ENCODE peak calls at places on chromosomes 4 and X, in nine cellular contexts. C is small intestine, V is aorta, J is endodermal cell, L is right cardiac atrium, P is right lobe of liver, U is DND-41, X is SJCRH30, N is tibial nerve. K is an unnamed sample.

GRCh38 chr4:44738615-44739014 is 12.3 kb upstream of the GNPDA2 start:
- DNase-seq in C (no peak), V (no peak), J (no peak), L (no peak), P (no peak), U (no peak), X (no peak), N (no peak), K (no peak)

GRCh38 chr4:81314897-81315470 is 100.0 kb upstream of the PRKG2 start:
- DNase-seq in C (peak; percentile 36), V (no peak), J (no peak), L (no peak), P (no peak), U (no peak), X (no peak), N (no peak), K (no peak)

GRCh38 chr4:108168672-108169562 is at the start of gene LEF1:
- DNase-seq in C (peak; percentile 54), V (peak; percentile 75), J (peak; percentile 89), L (peak; percentile 32), P (no peak), U (peak; percentile 92), X (peak; percentile 78), N (no peak), K (peak; percentile 45)

GRCh38 chrX:21934414-21934813 is 6.1 kb upstream of the SMS start:
- DNase-seq in C (no peak), V (no peak), J (peak; percentile 17), L (no peak), P (no peak), U (no peak), X (no peak), N (no peak), K (no peak)

GRCh38 chr4:48461000-48461399 is 22.1 kb upstream of the SLC10A4 start:
- DNase-seq in C (no peak), V (no peak), J (peak; percentile 70), L (no peak), P (no peak), U (no peak), X (no peak), N (no peak), K (no peak)

GRCh38 chr4:8696369-8697127 is 104.0 kb downstream of the CPZ start:
- DNase-seq in C (no peak), V (no peak), J (no peak), L (no peak), P (peak; percentile 34), U (no peak), X (no peak), N (no peak), K (no peak)

GRCh38 chr4:86472377-86473019 is 112.6 kb upstream of the MAPK10 start:
- DNase-seq in C (no peak), V (no peak), J (no peak), L (no peak), P (no peak), U (peak; percentile 18), X (no peak), N (no peak), K (no peak)

GRCh38 chr4:183256756-183257385 is 63.2 kb downstream of the CLDN22 start:
- DNase-seq in C (peak; percentile 32), V (peak; percentile 85), J (peak; percentile 86), L (peak; percentile 62), P (peak; percentile 53), U (peak; percentile 48), X (peak; percentile 37), N (no peak), K (peak; percentile 74)

GRCh38 chr4:125481334-125481733 is 166.6 kb downstream of the FAT4 start:
- DNase-seq in C (peak; percentile 0), V (no peak), J (no peak), L (no peak), P (no peak), U (no peak), X (no peak), N (no peak), K (no peak)

GRCh38 chr4:79576480-79576803 is 168.4 kb upstream of the GK2 start:
- DNase-seq in C (peak; percentile 2), V (no peak), J (no peak), L (no peak), P (no peak), U (peak; percentile 30), X (peak; percentile 50), N (no peak), K (peak; percentile 56)

GRCh38 chrX:33726281-33727160 is 405.6 kb downstream of the FAM47A start:
- DNase-seq in C (no peak), V (peak; percentile 77), J (peak; percentile 59), L (peak; percentile 11), P (no peak), U (no peak), X (no peak), N (no peak), K (no peak)

DNA sequence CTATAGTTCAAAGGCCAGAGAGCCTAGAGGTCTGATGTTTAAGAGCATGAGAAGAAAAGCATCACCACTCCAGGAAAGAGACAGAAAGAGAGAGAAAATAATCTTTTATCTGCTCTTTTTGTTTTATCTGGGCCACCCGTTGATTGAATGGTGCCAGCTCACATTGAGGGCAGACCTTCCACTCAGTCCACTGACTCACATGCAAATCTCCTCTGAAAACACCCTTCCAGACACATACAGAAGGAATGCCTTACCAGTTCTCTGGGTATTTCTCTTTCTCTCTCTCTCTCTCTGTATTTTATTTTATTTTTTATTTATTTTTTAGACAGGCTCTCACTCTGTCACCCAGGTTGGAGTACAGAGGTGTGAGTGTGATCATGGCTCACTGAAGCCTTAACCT is 252.5 kb downstream of the DTHD1 start:
- DNase-seq in C (no peak), V (no peak), J (no peak), L (no peak), P (no peak), U (no peak), X (no peak), N (no peak), K (no peak)
- H3K4me1 ChIP-seq in C (no peaks in the 10 kb centered on the region), V (no peaks in the 10 kb centered on the region), J (peaks cover 8% of the 10 kb centered on the region), L (no peaks in the 10 kb centered on the region), P (no peaks in the 10 kb centered on the region), U (no peaks in the 10 kb centered on the region), X (no peaks in the 10 kb centered on the region), N (no peaks in the 10 kb centered on the region), K (no peaks in the 10 kb centered on the region)

GRCh38 chrX:15206306-15206705 is 63.6 kb downstream of the ASB9 start:
- DNase-seq in C (peak; percentile 9), V (no peak), J (no peak), L (no peak), P (no peak), U (no peak), X (peak; percentile 74), N (no peak), K (peak; percentile 45)
- H3K4me1 ChIP-seq in C (no peaks in the 10 kb centered on the region), V (no peaks in the 10 kb centered on the region), J (no peaks in the 10 kb centered on the region), L (no peaks in the 10 kb centered on the region), P (no peaks in the 10 kb centered on the region), U (peaks cover 5% of the 10 kb centered on the region), X (peaks cover 52% of the 10 kb centered on the region), N (no peaks in the 10 kb centered on the region), K (no peaks in the 10 kb centered on the region)

DNA sequence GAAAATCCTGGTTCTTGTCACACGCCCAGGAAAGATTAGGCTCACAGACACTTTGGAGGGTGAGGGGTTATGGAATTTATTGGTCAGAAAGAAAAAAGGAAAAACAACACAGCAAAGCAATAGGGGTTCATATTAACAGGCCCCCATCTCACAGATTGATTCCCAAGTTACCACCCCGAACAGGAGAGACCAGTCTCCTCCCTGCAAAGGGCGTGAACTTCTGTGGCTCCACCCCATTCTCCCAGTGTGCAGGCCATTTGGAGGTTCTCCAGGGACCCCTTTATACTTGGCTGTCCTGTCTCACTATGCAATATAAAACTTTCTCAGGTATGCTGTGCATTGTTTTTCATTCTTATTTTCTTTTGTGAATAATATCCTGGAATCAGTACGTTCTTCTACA is 7.4 kb downstream of the FGF2 start:
- DNase-seq in C (no peak), V (no peak), J (no peak), L (no peak), P (no peak), U (no peak), X (no peak), N (no peak), K (no peak)
- H3K4me1 ChIP-seq in C (no peaks in the 10 kb centered on the region), V (no peaks in the 10 kb centered on the region), J (no peaks in the 10 kb centered on the region), L (peaks cover 5% of the 10 kb centered on the region), P (no peaks in the 10 kb centered on the region), U (no peaks in the 10 kb centered on the region), X (peaks cover 13% of the 10 kb centered on the region), N (peaks cover 78% of the 10 kb centered on the region), K (no peaks in the 10 kb centered on the region)

DNA sequence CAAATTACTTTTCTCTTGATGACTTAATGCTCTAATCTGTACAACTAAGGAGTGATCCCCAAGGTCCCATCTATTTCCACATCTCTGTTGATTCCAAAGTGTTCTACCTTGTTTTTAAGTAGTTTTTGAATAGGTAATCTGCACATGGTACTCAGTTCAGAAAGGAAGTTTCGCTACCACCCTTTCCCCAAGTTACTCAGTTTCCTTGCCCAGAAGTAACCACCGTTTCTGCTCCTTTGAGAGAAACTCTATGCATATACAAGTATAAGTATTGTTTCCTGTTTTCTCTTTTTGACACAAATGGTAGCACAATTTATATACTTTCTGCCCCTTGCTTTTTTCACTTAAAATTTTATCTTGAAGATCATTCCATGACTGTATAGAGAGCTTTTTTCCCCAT is 18.1 kb downstream of the TMEM154 start:
- DNase-seq in C (no peak), V (no peak), J (no peak), L (no peak), P (no peak), U (no peak), X (no peak), N (no peak), K (no peak)
- H3K4me1 ChIP-seq in C (peaks cover 2% of the 10 kb centered on the region), V (no peaks in the 10 kb centered on the region), J (no peaks in the 10 kb centered on the region), L (no peaks in the 10 kb centered on the region), P (no peaks in the 10 kb centered on the region), U (no peaks in the 10 kb centered on the region), X (no peaks in the 10 kb centered on the region), N (no peaks in the 10 kb centered on the region), K (no peaks in the 10 kb centered on the region)

GRCh38 chrX:15848576-15848975 is 6.0 kb downstream of the AP1S2 start:
- DNase-seq in C (no peak), V (no peak), J (no peak), L (no peak), P (no peak), U (no peak), X (no peak), N (no peak), K (no peak)
- H3K4me1 ChIP-seq in C (no peaks in the 10 kb centered on the region), V (no peaks in the 10 kb centered on the region), J (peaks cover 6% of the 10 kb centered on the region), L (no peaks in the 10 kb centered on the region), P (no peaks in the 10 kb centered on the region), U (peaks cover 6% of the 10 kb centered on the region), X (peaks cover 6% of the 10 kb centered on the region), N (peaks cover 11% of the 10 kb centered on the region), K (no peaks in the 10 kb centered on the region)

DNA sequence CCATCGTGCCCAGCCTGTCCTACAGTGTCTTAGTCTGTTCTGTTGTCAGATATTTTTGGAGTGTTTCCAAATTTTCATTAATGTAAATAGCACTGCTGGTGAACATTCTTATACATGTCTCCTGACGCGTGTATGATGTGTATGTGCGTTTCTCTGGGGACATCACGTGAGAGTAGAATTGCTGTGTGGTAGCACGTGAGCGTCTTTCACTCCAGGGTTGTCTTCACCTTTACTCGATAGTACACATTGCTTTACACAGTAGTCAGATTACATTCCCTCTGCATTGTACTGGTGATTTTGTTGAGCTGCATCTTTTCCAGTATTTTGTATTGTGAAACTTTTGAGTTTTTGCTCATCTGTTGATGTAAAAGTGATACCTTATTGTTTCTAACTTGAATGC is 60.0 kb downstream of the ARHGAP10 start:
- DNase-seq in C (no peak), V (no peak), J (no peak), L (no peak), P (no peak), U (no peak), X (no peak), N (no peak), K (no peak)
- H3K4me1 ChIP-seq in C (no peaks in the 10 kb centered on the region), V (peaks cover 10% of the 10 kb centered on the region), J (peaks cover 1% of the 10 kb centered on the region), L (peaks cover 15% of the 10 kb centered on the region), P (no peaks in the 10 kb centered on the region), U (no peaks in the 10 kb centered on the region), X (peaks cover 3% of the 10 kb centered on the region), N (peaks cover 79% of the 10 kb centered on the region), K (peaks cover 26% of the 10 kb centered on the region)

GRCh38 chrX:13022926-13023325 is 21.5 kb downstream of the FAM9C start:
- DNase-seq in C (no peak), V (no peak), J (no peak), L (no peak), P (no peak), U (no peak), X (no peak), N (no peak), K (no peak)
- H3K4me1 ChIP-seq in C (no peaks in the 10 kb centered on the region), V (no peaks in the 10 kb centered on the region), J (no peaks in the 10 kb centered on the region), L (no peaks in the 10 kb centered on the region), P (no peaks in the 10 kb centered on the region), U (peaks cover 29% of the 10 kb centered on the region), X (peaks cover 37% of the 10 kb centered on the region), N (no peaks in the 10 kb centered on the region), K (no peaks in the 10 kb centered on the region)

K was measured in BE2C.